ENCODE peak calls at places on chromosomes 3 and 15, in seven cellular contexts. One of them, this sample, is unnamed.

GRCh38 chr3:167575000-167575399 is 78.7 kb downstream of the WDR49 start:
- DNase-seq in CD4-positive, alpha-beta T cell: no peak
- DNase-seq in amniotic epithelial cell: no peak
- DNase-seq in activated T-cell treated with anti-CD3 and anti-CD28 coated beads for 1 hour: no peak
- DNase-seq in HT1080: no peak
- DNase-seq in germinal center: no peak
- DNase-seq in activated CD4-positive, CD25-positive, alpha-beta regulatory T cell: no peak
- DNase-seq in this sample: no peak

GRCh38 chr3:188788621-188789081 is 383.1 kb upstream of the TPRG1 start:
- DNase-seq in CD4-positive, alpha-beta T cell: peak
- DNase-seq in activated T-cell treated with anti-CD3 and anti-CD28 coated beads for 1 hour: peak
- DNase-seq in HT1080: peak
- DNase-seq in amniotic epithelial cell: peak
- DNase-seq in activated CD4-positive, CD25-positive, alpha-beta regulatory T cell: peak
- DNase-seq in germinal center: peak
- DNase-seq in this sample: peak

GRCh38 chr3:176088962-176089383 is 1108.3 kb downstream of the TBL1XR1 start:
- DNase-seq in amniotic epithelial cell: no peak
- DNase-seq in activated CD4-positive, CD25-positive, alpha-beta regulatory T cell: no peak
- DNase-seq in HT1080: no peak
- DNase-seq in activated T-cell treated with anti-CD3 and anti-CD28 coated beads for 1 hour: no peak
- DNase-seq in CD4-positive, alpha-beta T cell: no peak
- DNase-seq in germinal center: no peak
- DNase-seq in this sample: no peak

GRCh38 chr15:60257760-60258159 is 140.0 kb downstream of the ANXA2 start:
- DNase-seq in activated CD4-positive, CD25-positive, alpha-beta regulatory T cell: no peak
- DNase-seq in HT1080: no peak
- DNase-seq in activated T-cell treated with anti-CD3 and anti-CD28 coated beads for 1 hour: no peak
- DNase-seq in germinal center: no peak
- DNase-seq in CD4-positive, alpha-beta T cell: no peak
- DNase-seq in amniotic epithelial cell: no peak
- DNase-seq in this sample: no peak

GRCh38 chr15:62896969-62897486 is 145.5 kb upstream of the TPM1 start:
- DNase-seq in CD4-positive, alpha-beta T cell: no peak
- DNase-seq in activated T-cell treated with anti-CD3 and anti-CD28 coated beads for 1 hour: no peak
- DNase-seq in activated CD4-positive, CD25-positive, alpha-beta regulatory T cell: no peak
- DNase-seq in germinal center: no peak
- DNase-seq in HT1080: peak
- DNase-seq in amniotic epithelial cell: peak
- DNase-seq in this sample: peak

GRCh38 chr3:106913111-106913698 is 464.0 kb upstream of the CCDC54 start:
- DNase-seq in amniotic epithelial cell: peak
- DNase-seq in HT1080: peak
- DNase-seq in CD4-positive, alpha-beta T cell: no peak
- DNase-seq in germinal center: no peak
- DNase-seq in activated CD4-positive, CD25-positive, alpha-beta regulatory T cell: no peak
- DNase-seq in activated T-cell treated with anti-CD3 and anti-CD28 coated beads for 1 hour: no peak
- DNase-seq in this sample: peak

GRCh38 chr3:194572131-194572789 is 61.0 kb downstream of the TMEM44 start:
- DNase-seq in activated T-cell treated with anti-CD3 and anti-CD28 coated beads for 1 hour: no peak
- DNase-seq in germinal center: no peak
- DNase-seq in activated CD4-positive, CD25-positive, alpha-beta regulatory T cell: no peak
- DNase-seq in HT1080: peak
- DNase-seq in amniotic epithelial cell: peak
- DNase-seq in CD4-positive, alpha-beta T cell: no peak
- DNase-seq in this sample: peak

GRCh38 chr3:153221748-153222162 is 59.7 kb downstream of the RAP2B start:
- DNase-seq in CD4-positive, alpha-beta T cell: peak
- DNase-seq in amniotic epithelial cell: peak
- DNase-seq in activated T-cell treated with anti-CD3 and anti-CD28 coated beads for 1 hour: peak
- DNase-seq in germinal center: no peak
- DNase-seq in activated CD4-positive, CD25-positive, alpha-beta regulatory T cell: peak
- DNase-seq in HT1080: peak
- DNase-seq in this sample: peak

GRCh38 chr3:70882104-70882503 is 569.7 kb upstream of the MDFIC2 start:
- DNase-seq in HT1080: peak
- DNase-seq in activated T-cell treated with anti-CD3 and anti-CD28 coated beads for 1 hour: no peak
- DNase-seq in activated CD4-positive, CD25-positive, alpha-beta regulatory T cell: no peak
- DNase-seq in amniotic epithelial cell: no peak
- DNase-seq in CD4-positive, alpha-beta T cell: no peak
- DNase-seq in germinal center: no peak
- DNase-seq in this sample: no peak

GRCh38 chr15:62846805-62847481 is 195.6 kb upstream of the TPM1 start:
- DNase-seq in activated CD4-positive, CD25-positive, alpha-beta regulatory T cell: no peak
- DNase-seq in CD4-positive, alpha-beta T cell: no peak
- DNase-seq in amniotic epithelial cell: no peak
- DNase-seq in activated T-cell treated with anti-CD3 and anti-CD28 coated beads for 1 hour: no peak
- DNase-seq in HT1080: no peak
- DNase-seq in germinal center: no peak
- DNase-seq in this sample: no peak

GRCh38 chr3:100561459-100562158 is 47.8 kb upstream of the ADGRG7 start:
- DNase-seq in activated T-cell treated with anti-CD3 and anti-CD28 coated beads for 1 hour: no peak
- DNase-seq in HT1080: peak
- DNase-seq in amniotic epithelial cell: peak
- DNase-seq in activated CD4-positive, CD25-positive, alpha-beta regulatory T cell: no peak
- DNase-seq in CD4-positive, alpha-beta T cell: no peak
- DNase-seq in germinal center: no peak
- DNase-seq in this sample: peak

GRCh38 chr15:58486564-58486963 is 54.8 kb downstream of the LIPC start:
- DNase-seq in germinal center: no peak
- DNase-seq in amniotic epithelial cell: no peak
- DNase-seq in HT1080: no peak
- DNase-seq in activated T-cell treated with anti-CD3 and anti-CD28 coated beads for 1 hour: no peak
- DNase-seq in CD4-positive, alpha-beta T cell: no peak
- DNase-seq in activated CD4-positive, CD25-positive, alpha-beta regulatory T cell: no peak
- DNase-seq in this sample: no peak

GRCh38 chr3:25103391-25103790 is 324.7 kb upstream of the RARB start:
- DNase-seq in amniotic epithelial cell: no peak
- DNase-seq in CD4-positive, alpha-beta T cell: no peak
- DNase-seq in HT1080: no peak
- DNase-seq in activated T-cell treated with anti-CD3 and anti-CD28 coated beads for 1 hour: no peak
- DNase-seq in activated CD4-positive, CD25-positive, alpha-beta regulatory T cell: no peak
- DNase-seq in germinal center: no peak
- DNase-seq in this sample: no peak

GRCh38 chr3:105916767-105917166 is 48.0 kb upstream of the CBLB start:
- DNase-seq in HT1080: no peak
- DNase-seq in amniotic epithelial cell: no peak
- DNase-seq in activated CD4-positive, CD25-positive, alpha-beta regulatory T cell: no peak
- DNase-seq in CD4-positive, alpha-beta T cell: no peak
- DNase-seq in germinal center: no peak
- DNase-seq in activated T-cell treated with anti-CD3 and anti-CD28 coated beads for 1 hour: no peak
- DNase-seq in this sample: no peak

GRCh38 chr3:10380906-10381795 is 60.2 kb upstream of the SEC13 start:
- DNase-seq in HT1080: no peak
- DNase-seq in CD4-positive, alpha-beta T cell: no peak
- DNase-seq in amniotic epithelial cell: no peak
- DNase-seq in germinal center: no peak
- DNase-seq in activated T-cell treated with anti-CD3 and anti-CD28 coated beads for 1 hour: no peak
- DNase-seq in activated CD4-positive, CD25-positive, alpha-beta regulatory T cell: no peak
- DNase-seq in this sample: peak

GRCh38 chr3:50850639-50851511 is 176.1 kb downstream of the DOCK3 start:
- DNase-seq in activated CD4-positive, CD25-positive, alpha-beta regulatory T cell: no peak
- DNase-seq in amniotic epithelial cell: no peak
- DNase-seq in CD4-positive, alpha-beta T cell: no peak
- DNase-seq in germinal center: no peak
- DNase-seq in HT1080: no peak
- DNase-seq in activated T-cell treated with anti-CD3 and anti-CD28 coated beads for 1 hour: no peak
- DNase-seq in this sample: no peak

GRCh38 chr3:128498127-128498626 is 5.2 kb upstream of the GATA2 start:
- DNase-seq in amniotic epithelial cell: no peak
- DNase-seq in HT1080: no peak
- DNase-seq in germinal center: no peak
- DNase-seq in activated T-cell treated with anti-CD3 and anti-CD28 coated beads for 1 hour: no peak
- DNase-seq in activated CD4-positive, CD25-positive, alpha-beta regulatory T cell: no peak
- DNase-seq in CD4-positive, alpha-beta T cell: no peak
- DNase-seq in this sample: no peak

GRCh38 chr3:85394424-85394823 is 435.6 kb downstream of the CADM2 start:
- DNase-seq in amniotic epithelial cell: no peak
- DNase-seq in activated CD4-positive, CD25-positive, alpha-beta regulatory T cell: no peak
- DNase-seq in HT1080: no peak
- DNase-seq in activated T-cell treated with anti-CD3 and anti-CD28 coated beads for 1 hour: no peak
- DNase-seq in CD4-positive, alpha-beta T cell: no peak
- DNase-seq in germinal center: no peak
- DNase-seq in this sample: no peak

GRCh38 chr15:90686435-90687218 is 30.5 kb upstream of the BLM start:
- DNase-seq in germinal center: no peak
- DNase-seq in amniotic epithelial cell: no peak
- DNase-seq in CD4-positive, alpha-beta T cell: no peak
- DNase-seq in activated T-cell treated with anti-CD3 and anti-CD28 coated beads for 1 hour: no peak
- DNase-seq in activated CD4-positive, CD25-positive, alpha-beta regulatory T cell: no peak
- DNase-seq in HT1080: no peak
- DNase-seq in this sample: no peak

GRCh38 chr3:120688121-120688520 is 6.1 kb upstream of the HGD start:
- DNase-seq in HT1080: no peak
- DNase-seq in CD4-positive, alpha-beta T cell: no peak
- DNase-seq in germinal center: peak
- DNase-seq in activated T-cell treated with anti-CD3 and anti-CD28 coated beads for 1 hour: no peak
- DNase-seq in activated CD4-positive, CD25-positive, alpha-beta regulatory T cell: no peak
- DNase-seq in amniotic epithelial cell: peak
- DNase-seq in this sample: peak

GRCh38 chr15:66145242-66146182 is 108.0 kb downstream of the MEGF11 start:
- DNase-seq in HT1080: no peak
- DNase-seq in activated T-cell treated with anti-CD3 and anti-CD28 coated beads for 1 hour: no peak
- DNase-seq in CD4-positive, alpha-beta T cell: no peak
- DNase-seq in germinal center: no peak
- DNase-seq in activated CD4-positive, CD25-positive, alpha-beta regulatory T cell: no peak
- DNase-seq in amniotic epithelial cell: peak
- DNase-seq in this sample: no peak

GRCh38 chr3:153350420-153350819 is 188.4 kb downstream of the RAP2B start:
- DNase-seq in amniotic epithelial cell: peak
- DNase-seq in CD4-positive, alpha-beta T cell: no peak
- DNase-seq in HT1080: peak
- DNase-seq in activated T-cell treated with anti-CD3 and anti-CD28 coated beads for 1 hour: no peak
- DNase-seq in activated CD4-positive, CD25-positive, alpha-beta regulatory T cell: no peak
- DNase-seq in germinal center: no peak
- DNase-seq in this sample: peak

GRCh38 chr3:52831500-52832301 is 1.2 kb upstream of the ITIH4 start:
- DNase-seq in HT1080: peak
- DNase-seq in activated T-cell treated with anti-CD3 and anti-CD28 coated beads for 1 hour: no peak
- DNase-seq in amniotic epithelial cell: peak
- DNase-seq in activated CD4-positive, CD25-positive, alpha-beta regulatory T cell: no peak
- DNase-seq in germinal center: no peak
- DNase-seq in CD4-positive, alpha-beta T cell: no peak
- DNase-seq in this sample: peak

GRCh38 chr3:73086071-73086494 is 24.6 kb downstream of the EBLN2 start:
- DNase-seq in amniotic epithelial cell: peak
- DNase-seq in germinal center: peak
- DNase-seq in activated T-cell treated with anti-CD3 and anti-CD28 coated beads for 1 hour: peak
- DNase-seq in activated CD4-positive, CD25-positive, alpha-beta regulatory T cell: peak
- DNase-seq in CD4-positive, alpha-beta T cell: peak
- DNase-seq in HT1080: peak
- DNase-seq in this sample: peak

GRCh38 chr15:49215768-49216739 is 46.0 kb downstream of the GALK2 start:
- DNase-seq in activated T-cell treated with anti-CD3 and anti-CD28 coated beads for 1 hour: no peak
- DNase-seq in CD4-positive, alpha-beta T cell: no peak
- DNase-seq in activated CD4-positive, CD25-positive, alpha-beta regulatory T cell: no peak
- DNase-seq in HT1080: peak
- DNase-seq in germinal center: peak
- DNase-seq in amniotic epithelial cell: no peak
- DNase-seq in this sample: no peak

GRCh38 chr3:129304141-129304540 is 25.5 kb downstream of the HMCES start:
- DNase-seq in germinal center: no peak
- DNase-seq in amniotic epithelial cell: peak
- DNase-seq in activated T-cell treated with anti-CD3 and anti-CD28 coated beads for 1 hour: no peak
- DNase-seq in HT1080: no peak
- DNase-seq in activated CD4-positive, CD25-positive, alpha-beta regulatory T cell: no peak
- DNase-seq in CD4-positive, alpha-beta T cell: no peak
- DNase-seq in this sample: no peak

GRCh38 chr15:84621358-84621979 is 20.7 kb downstream of the ZSCAN2 start:
- DNase-seq in HT1080: no peak
- DNase-seq in germinal center: no peak
- DNase-seq in CD4-positive, alpha-beta T cell: no peak
- DNase-seq in activated T-cell treated with anti-CD3 and anti-CD28 coated beads for 1 hour: no peak
- DNase-seq in amniotic epithelial cell: no peak
- DNase-seq in activated CD4-positive, CD25-positive, alpha-beta regulatory T cell: no peak
- DNase-seq in this sample: no peak

GRCh38 chr3:186109897-186110803 is 1.3 kb upstream of the ETV5 start:
- DNase-seq in HT1080: no peak
- DNase-seq in activated T-cell treated with anti-CD3 and anti-CD28 coated beads for 1 hour: no peak
- DNase-seq in germinal center: no peak
- DNase-seq in CD4-positive, alpha-beta T cell: no peak
- DNase-seq in amniotic epithelial cell: peak
- DNase-seq in activated CD4-positive, CD25-positive, alpha-beta regulatory T cell: no peak
- DNase-seq in this sample: peak

GRCh38 chr15:80925597-80926059 is 64.0 kb downstream of the MESD start:
- DNase-seq in CD4-positive, alpha-beta T cell: no peak
- DNase-seq in amniotic epithelial cell: peak
- DNase-seq in HT1080: peak
- DNase-seq in activated T-cell treated with anti-CD3 and anti-CD28 coated beads for 1 hour: no peak
- DNase-seq in activated CD4-positive, CD25-positive, alpha-beta regulatory T cell: no peak
- DNase-seq in germinal center: no peak
- DNase-seq in this sample: no peak

GRCh38 chr3:36965440-36965839 is 20.6 kb upstream of the TRANK1 start:
- DNase-seq in amniotic epithelial cell: no peak
- DNase-seq in germinal center: no peak
- DNase-seq in activated T-cell treated with anti-CD3 and anti-CD28 coated beads for 1 hour: no peak
- DNase-seq in CD4-positive, alpha-beta T cell: no peak
- DNase-seq in activated CD4-positive, CD25-positive, alpha-beta regulatory T cell: no peak
- DNase-seq in HT1080: no peak
- DNase-seq in this sample: no peak